ENCODE peak calls at places on chromosomes 12 and 14, in nine cellular contexts. D is SK-N-SH; I is CD4-positive, CD25-positive, alpha-beta regulatory T cell; A is colonic mucosa; U is PC-9; V is left ventricle myocardium inferior; X is thoracic aorta; N is small intestine; S is HepG2. F is an unnamed sample. For H3K4me1, the result is how much of the 10 kb centered on the place peaks cover.

GRCh38 chr12:54601841-54602240 is 13.4 kb upstream of the PPP1R1A start:
- DNase-seq in D (no peak), I (no peak), A (no peak), U (no peak), V (no peak), X (no peak), N (no peak), S (no peak), F (no peak)

GRCh38 chr12:18383203-18383602 is 121.9 kb downstream of the PIK3C2G start:
- DNase-seq in D (no peak), I (no peak), A (no peak), U (peak), V (no peak), X (no peak), N (no peak), S (peak), F (no peak)

GRCh38 chr12:18655351-18655750 is 82.5 kb downstream of the PLCZ1 start:
- DNase-seq in D (no peak), I (no peak), A (no peak), U (no peak), V (no peak), X (no peak), N (no peak), S (no peak), F (no peak)

GRCh38 chr12:47024463-47024862 is 55.0 kb upstream of the PCED1B start:
- DNase-seq in D (no peak), I (no peak), A (no peak), U (no peak), V (no peak), X (no peak), N (no peak), S (no peak), F (no peak)

GRCh38 chr14:103522028-103522581 is 525 bp downstream of the CKB start:
- DNase-seq in D (peak), I (no peak), A (no peak), U (no peak), V (peak), X (no peak), N (no peak), S (no peak), F (no peak)

GRCh38 chr12:107319536-107320030 is 226.2 kb upstream of the CRY1 start:
- DNase-seq in D (peak), I (no peak), A (no peak), U (no peak), V (no peak), X (no peak), N (no peak), S (no peak), F (peak)

GRCh38 chr14:61547186-61548121 is 147.9 kb upstream of the HIF1A start:
- DNase-seq in D (no peak), I (no peak), A (no peak), U (peak), V (no peak), X (no peak), N (no peak), S (no peak), F (no peak)

GRCh38 chr14:34330846-34331245 is 131.2 kb downstream of the SPTSSA start:
- DNase-seq in D (no peak), I (no peak), A (no peak), U (no peak), V (no peak), X (no peak), N (no peak), S (no peak), F (no peak)

GRCh38 chr14:71994416-71994815 is 62.2 kb downstream of the RGS6 start:
- DNase-seq in D (no peak), I (no peak), A (no peak), U (no peak), V (no peak), X (no peak), N (no peak), S (no peak), F (no peak)

GRCh38 chr12:123951467-123951866 is 21.2 kb downstream of the CCDC92 start:
- DNase-seq in D (no peak), I (no peak), A (no peak), U (no peak), V (no peak), X (no peak), N (no peak), S (no peak), F (no peak)

GRCh38 chr12:110355080-110355479 is 48.4 kb downstream of the ANAPC7 start:
- DNase-seq in D (peak), I (peak), A (no peak), U (no peak), V (no peak), X (no peak), N (peak), S (peak), F (no peak)

GRCh38 chr14:90368946-90369721 is 27.7 kb upstream of the CALM1 start:
- DNase-seq in D (peak), I (peak), A (peak), U (no peak), V (no peak), X (no peak), N (peak), S (peak), F (no peak)

DNA sequence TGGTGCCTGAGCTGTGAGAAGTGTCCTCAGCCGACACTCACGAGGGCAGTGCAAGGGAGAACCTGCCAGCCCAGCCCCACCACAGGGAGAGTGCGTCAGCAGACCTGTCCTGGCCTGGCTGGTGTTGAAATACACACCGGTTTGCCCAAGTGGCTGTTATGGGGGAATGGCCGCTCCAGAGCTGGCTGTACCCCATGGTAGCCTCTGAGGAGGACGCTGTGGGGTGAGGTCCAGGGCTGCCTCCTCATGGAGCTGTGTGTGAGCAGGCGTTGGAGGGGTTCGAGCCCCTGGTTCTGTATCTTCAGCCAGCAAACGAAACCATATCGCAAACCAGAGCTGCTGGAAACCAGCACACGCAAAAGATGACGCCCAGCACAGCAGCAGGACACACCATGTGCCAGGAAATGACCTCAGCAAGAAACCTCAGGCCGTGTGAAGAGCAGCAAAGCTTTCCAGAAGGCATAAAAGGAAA is 9.3 kb downstream of the ANKRD9 start:
- DNase-seq in D (no peak), I (peak), A (no peak), U (no peak), V (peak), X (no peak), N (no peak), S (no peak), F (no peak)
- H3K27ac ChIP-seq in D (no peak), I (peak), A (peak), U (no peak), V (peak), X (peak), N (peak), S (no peak), F (no peak)

GRCh38 chr14:63614964-63615363 is 26.7 kb downstream of the WDR89 start:
- DNase-seq in D (no peak), I (no peak), A (no peak), U (no peak), V (no peak), X (no peak), N (no peak), S (no peak), F (no peak)
- H3K4me3 ChIP-seq in D (peak), I (no peak), A (no peak), U (no peak), V (no peak), X (no peak), N (no peak), S (no peak), F (no peak)

DNA sequence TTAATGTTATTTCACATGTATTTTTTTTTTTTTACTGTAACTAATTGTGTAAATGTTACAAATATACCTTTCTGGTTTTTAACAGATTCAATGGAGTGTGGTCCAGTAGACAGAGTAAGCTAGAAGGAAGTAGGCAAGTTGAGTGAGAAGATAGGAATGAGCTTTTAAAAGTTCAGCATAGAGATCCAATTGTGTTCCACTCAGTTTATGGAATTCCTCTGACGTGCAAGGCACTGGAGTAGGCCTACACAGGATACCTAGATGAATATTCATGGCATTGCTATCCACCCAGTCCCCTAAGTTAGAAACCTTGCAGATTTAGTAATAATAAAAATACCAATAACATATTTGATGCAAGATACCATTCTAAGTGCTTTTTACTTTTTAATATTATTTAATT is 225.6 kb upstream of the ARID2 start:
- DNase-seq in D (no peak), I (no peak), A (no peak), U (no peak), V (no peak), X (no peak), N (no peak), S (no peak), F (no peak)
- H3K4me1 ChIP-seq in D (under half), I (under half), A (under half), U (under half), V (under half), X (under half), N (under half), S (under half), F (under half)

GRCh38 chr12:51128905-51129304 is 44.0 kb downstream of the TFCP2 start:
- DNase-seq in D (no peak), I (no peak), A (no peak), U (no peak), V (no peak), X (no peak), N (no peak), S (no peak), F (no peak)

GRCh38 chr12:51131745-51132521 is 41.0 kb downstream of the TFCP2 start:
- DNase-seq in D (no peak), I (no peak), A (no peak), U (no peak), V (no peak), X (no peak), N (no peak), S (no peak), F (no peak)

GRCh38 chr12:51127050-51127729 is 43.8 kb upstream of the CSRNP2 start:
- DNase-seq in D (no peak), I (no peak), A (no peak), U (no peak), V (no peak), X (no peak), N (no peak), S (no peak), F (no peak)

GRCh38 chr12:51132693-51133092 is 40.2 kb downstream of the TFCP2 start:
- DNase-seq in D (no peak), I (peak), A (no peak), U (no peak), V (no peak), X (no peak), N (no peak), S (no peak), F (no peak)
- H3K27ac ChIP-seq in D (no peak), I (no peak), A (no peak), U (no peak), V (no peak), X (no peak), N (no peak), S (no peak), F (no peak)

DNA sequence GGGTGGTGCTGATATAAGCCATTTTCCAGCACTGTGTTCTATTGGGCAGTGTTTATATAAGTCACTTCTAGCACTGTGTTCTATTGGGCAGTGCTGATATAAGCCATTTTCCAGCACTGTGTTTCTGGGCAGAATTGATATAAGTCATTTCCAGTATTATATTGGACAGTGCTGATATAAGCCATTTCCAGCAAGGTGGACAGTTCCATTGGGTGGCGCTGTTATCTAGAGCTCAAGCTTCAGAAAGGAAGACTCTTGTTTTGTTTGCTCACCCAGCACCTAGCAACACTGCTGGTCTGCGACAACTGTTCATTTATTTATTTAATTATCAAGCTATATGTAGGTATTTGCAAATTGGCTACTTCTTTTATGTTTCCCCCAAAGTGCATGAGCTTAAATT is 690.3 kb downstream of the AACS start:
- DNase-seq in D (no peak), I (no peak), A (no peak), U (no peak), V (no peak), X (no peak), N (no peak), S (no peak), F (no peak)
- H3K4me3 ChIP-seq in D (no peak), I (no peak), A (no peak), U (no peak), V (no peak), X (no peak), N (no peak), S (no peak), F (no peak)

DNA sequence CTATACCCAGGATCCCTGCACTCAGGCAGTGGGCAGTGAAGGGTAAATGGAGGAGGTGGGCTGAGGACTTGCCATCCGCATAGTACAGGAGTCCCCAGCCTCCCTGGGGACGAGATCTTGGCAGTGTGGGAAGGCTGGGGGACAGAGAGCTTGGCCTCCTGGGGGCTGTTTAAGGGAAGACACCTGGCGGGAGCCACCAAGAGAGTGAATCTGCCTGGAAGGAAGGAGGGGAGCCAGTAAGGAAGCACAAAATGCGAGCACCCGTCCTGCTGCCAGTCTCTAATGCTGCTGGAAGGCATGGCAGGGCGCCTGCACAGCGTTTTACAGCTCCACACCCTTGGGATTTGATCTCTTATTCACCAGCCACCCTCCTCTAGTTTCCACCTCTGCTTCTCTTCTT is 7.4 kb upstream of the KRT2 start:
- DNase-seq in D (no peak), I (no peak), A (no peak), U (no peak), V (no peak), X (no peak), N (no peak), S (no peak), F (no peak)
- H3K4me1 ChIP-seq in D (under half), I (under half), A (under half), U (under half), V (under half), X (under half), N (under half), S (under half), F (under half)

GRCh38 chr14:59356783-59357182 is 108.4 kb downstream of the GPR135 start:
- DNase-seq in D (no peak), I (no peak), A (no peak), U (no peak), V (no peak), X (no peak), N (no peak), S (no peak), F (no peak)

GRCh38 chr14:59358774-59359173 is 106.4 kb downstream of the GPR135 start:
- DNase-seq in D (no peak), I (no peak), A (peak), U (no peak), V (no peak), X (no peak), N (peak), S (no peak), F (no peak)

GRCh38 chr14:59358105-59358504 is 107.1 kb downstream of the GPR135 start:
- DNase-seq in D (peak), I (no peak), A (no peak), U (peak), V (peak), X (peak), N (no peak), S (peak), F (no peak)

GRCh38 chr14:59360923-59361794 is 104.0 kb downstream of the GPR135 start:
- DNase-seq in D (peak), I (no peak), A (peak), U (peak), V (peak), X (no peak), N (peak), S (peak), F (no peak)

GRCh38 chr14:59359451-59360124 is 105.6 kb downstream of the GPR135 start:
- DNase-seq in D (no peak), I (no peak), A (no peak), U (no peak), V (no peak), X (no peak), N (no peak), S (no peak), F (no peak)
- H3K27ac ChIP-seq in D (no peak), I (no peak), A (no peak), U (peak), V (peak), X (peak), N (no peak), S (no peak), F (no peak)

DNA sequence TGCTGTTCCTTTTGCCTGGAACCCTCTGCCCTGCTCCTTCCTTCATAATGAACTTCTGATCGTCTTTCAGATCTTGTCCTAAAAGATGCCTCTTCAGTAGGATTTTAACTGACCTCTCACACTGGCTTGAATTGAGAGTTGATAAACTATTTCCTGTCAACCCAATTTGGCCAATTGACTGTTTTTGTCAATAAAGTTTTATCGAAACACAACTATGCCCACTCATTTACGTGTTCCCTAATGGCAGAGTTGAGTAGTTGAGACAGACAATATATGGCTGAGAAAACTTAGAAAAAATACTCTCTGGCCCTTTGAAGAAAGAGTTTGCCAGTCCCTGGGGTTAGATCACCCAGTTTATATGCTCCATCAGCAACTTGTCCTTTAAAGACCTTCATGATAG is 171.7 kb upstream of the TBX3 start:
- DNase-seq in D (no peak), I (no peak), A (no peak), U (no peak), V (no peak), X (no peak), N (no peak), S (no peak), F (no peak)
- H3K4me3 ChIP-seq in D (no peak), I (no peak), A (no peak), U (no peak), V (no peak), X (no peak), N (no peak), S (no peak), F (no peak)

DNA sequence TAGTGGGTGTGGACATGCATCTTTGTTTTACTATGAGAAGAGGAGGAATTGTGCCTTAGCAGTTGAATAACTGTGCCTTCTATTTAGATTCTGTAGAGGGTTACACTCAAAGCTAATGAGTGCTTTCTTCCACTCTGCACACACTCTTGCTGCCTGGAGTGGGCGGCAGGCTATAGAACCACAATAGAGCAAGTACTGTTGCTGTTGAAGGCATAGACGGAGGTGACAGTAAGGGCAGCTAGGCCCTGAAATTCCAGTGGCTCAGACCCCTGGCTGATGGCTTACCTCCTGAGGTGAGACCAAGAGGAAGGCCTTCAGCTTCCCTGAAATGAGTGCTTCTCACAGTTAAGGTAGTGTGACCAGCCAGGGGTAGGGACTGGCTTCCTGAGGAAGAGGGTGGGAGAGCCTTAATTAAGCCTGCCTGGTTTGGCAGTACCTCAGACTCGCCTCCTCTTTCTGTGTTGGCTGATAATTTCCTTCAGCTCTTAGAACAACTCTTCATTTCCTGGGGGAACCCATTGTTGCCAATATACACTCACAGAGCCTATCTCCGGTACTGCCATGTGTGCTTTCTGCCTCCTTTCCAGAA is 24.7 kb downstream of the SUSD6 start:
- DNase-seq in D (no peak), I (peak), A (no peak), U (no peak), V (no peak), X (no peak), N (no peak), S (no peak), F (no peak)
- H3K4me1 ChIP-seq in D (under half), I (half or more), A (under half), U (under half), V (half or more), X (half or more), N (under half), S (half or more), F (under half)

DNA sequence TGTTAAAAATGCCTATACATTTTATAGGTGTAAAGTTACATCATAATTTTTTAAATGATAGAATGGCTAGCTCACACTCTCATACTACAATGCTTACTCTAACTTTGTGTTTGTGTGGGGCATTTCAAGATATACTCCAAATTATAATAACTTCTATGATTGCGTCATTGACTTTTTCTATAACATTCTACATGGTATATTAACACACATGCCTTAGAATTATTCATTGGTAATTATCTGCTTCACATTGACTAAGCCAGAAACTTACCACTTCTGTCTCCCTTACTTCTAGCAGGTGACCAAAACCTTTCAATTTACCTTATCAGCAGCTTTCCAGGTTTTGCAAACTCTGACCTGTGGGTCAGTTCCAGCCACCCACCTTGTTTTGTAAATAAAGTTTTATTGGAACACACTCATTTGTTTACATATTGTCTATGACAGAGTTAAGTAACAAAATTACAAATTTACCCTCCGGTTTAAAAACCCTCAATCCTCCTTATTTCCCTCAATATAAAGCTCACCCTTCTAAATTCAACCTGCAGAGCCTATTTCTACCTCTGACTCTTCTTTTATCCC is 12.7 kb upstream of the FLRT2 start:
- DNase-seq in D (no peak), I (no peak), A (no peak), U (no peak), V (no peak), X (no peak), N (no peak), S (no peak), F (no peak)
- H3K27ac ChIP-seq in D (peak), I (no peak), A (no peak), U (no peak), V (no peak), X (no peak), N (no peak), S (no peak), F (no peak)

F was measured in effector memory CD4-positive, alpha-beta T cell.